ENCODE peak calls at places on chromosomes 5 and 9, in seven cellular contexts. J is SK-N-SH, C is HCT116, L is H1, I is HepG2, W is GM12878, X is K562. R is an unnamed sample.

GRCh38 chr9:99173570-99174504 is 47.9 kb downstream of the ALG2 start:
- DNase-seq in J (no peak), C (no peak), L (no peak), I (peak), W (no peak), X (no peak), R (no peak)

GRCh38 chr5:68405784-68406183 is 190.2 kb downstream of the PIK3R1 start:
- DNase-seq in J (no peak), C (no peak), L (no peak), I (no peak), W (no peak), X (no peak), R (no peak)

GRCh38 chr5:177443144-177443983 is 3.2 kb upstream of the PRR7 start:
- DNase-seq in J (no peak), C (no peak), L (no peak), I (no peak), W (no peak), X (no peak), R (no peak)

GRCh38 chr9:95459218-95459617 is 57.6 kb downstream of the PTCH1 start:
- DNase-seq in J (no peak), C (no peak), L (no peak), I (no peak), W (no peak), X (no peak), R (no peak)

GRCh38 chr5:168106008-168106761 is 185.3 kb upstream of the WWC1 start:
- DNase-seq in J (no peak), C (no peak), L (no peak), I (peak), W (no peak), X (no peak), R (no peak)

GRCh38 chr5:77812926-77813589 is 36.9 kb upstream of the TBCA start:
- DNase-seq in J (no peak), C (no peak), L (no peak), I (peak), W (no peak), X (no peak), R (no peak)

GRCh38 chr5:127011151-127011550 is 19.2 kb downstream of the MARCHF3 start:
- DNase-seq in J (no peak), C (no peak), L (no peak), I (no peak), W (no peak), X (no peak), R (no peak)

GRCh38 chr5:168991991-168992390 is 308.9 kb downstream of the SLIT3 start:
- DNase-seq in J (no peak), C (no peak), L (no peak), I (no peak), W (no peak), X (no peak), R (no peak)

GRCh38 chr9:104776787-104777186 is 12.9 kb downstream of the NIPSNAP3B start:
- DNase-seq in J (no peak), C (no peak), L (no peak), I (no peak), W (no peak), X (no peak), R (no peak)

GRCh38 chr9:91700475-91700874 is 249.6 kb downstream of the ROR2 start:
- DNase-seq in J (no peak), C (no peak), L (no peak), I (no peak), W (no peak), X (no peak), R (no peak)

GRCh38 chr5:43191740-43192557 is at the start of gene NIM1K:
- DNase-seq in J (peak), C (no peak), L (peak), I (peak), W (no peak), X (no peak), R (peak)

GRCh38 chr5:131589510-131590348 is 45.3 kb downstream of the RAPGEF6 start:
- DNase-seq in J (peak), C (peak), L (peak), I (peak), W (peak), X (peak), R (peak)

GRCh38 chr5:111132731-111133435 is 40.7 kb downstream of the WDR36 start:
- DNase-seq in J (no peak), C (no peak), L (no peak), I (no peak), W (no peak), X (no peak), R (no peak)

DNA sequence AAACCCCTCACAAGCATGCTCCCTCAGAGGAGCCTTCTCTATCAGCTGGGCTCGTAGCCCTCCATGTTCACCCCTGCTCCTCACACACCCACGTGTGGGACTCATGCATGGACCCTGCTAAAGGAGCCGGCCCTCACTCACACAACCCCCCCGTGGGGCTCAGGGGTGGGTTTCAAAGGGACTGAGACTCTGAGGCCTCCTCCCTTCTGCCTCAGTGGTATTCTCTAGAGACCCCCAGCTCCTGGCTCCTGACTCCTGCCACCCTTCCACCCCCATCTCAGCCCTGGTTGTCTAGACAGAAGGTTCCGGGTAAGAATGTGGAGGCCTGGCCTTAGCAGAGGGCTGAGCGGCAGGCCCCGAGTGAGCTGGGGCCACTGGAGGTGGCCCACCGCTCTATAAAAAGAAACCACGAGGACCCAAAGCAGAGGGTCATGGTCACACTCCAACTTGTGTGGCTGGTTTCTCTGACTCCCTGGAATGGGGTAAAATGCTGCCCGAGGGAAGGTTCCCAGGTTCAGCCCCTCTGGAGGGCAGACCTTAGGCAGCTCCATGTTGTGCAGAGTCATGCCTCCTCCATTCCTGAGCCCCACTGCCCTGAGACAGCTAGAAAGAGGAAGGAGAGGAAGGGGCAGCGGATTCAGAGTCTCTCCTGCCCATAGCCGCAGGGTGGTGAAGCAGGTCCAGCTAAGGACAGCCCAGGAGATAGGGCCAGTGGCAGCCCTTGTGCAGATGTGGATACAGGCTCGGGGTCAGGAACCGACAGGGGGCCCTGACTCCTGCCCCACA is 10.8 kb downstream of the SEPTIN8 start:
- DNase-seq in J (no peak), C (no peak), L (no peak), I (no peak), W (no peak), X (no peak), R (no peak)
- TF ChIP-seq JUND in J (no peak), C (no peak), L (no peak), I (no peak), W (no peak), X (no peak), R (no peak)

GRCh38 chr9:113184509-113184908 is 33.7 kb downstream of the SLC31A2 start:
- DNase-seq in J (no peak), C (no peak), L (no peak), I (no peak), W (no peak), X (no peak), R (no peak)
- TF ChIP-seq JUND in J (no peak), C (no peak), L (no peak), I (no peak), W (no peak), X (no peak), R (no peak)

GRCh38 chr9:61666310-61666709 is 476.5 kb downstream of the SPATA31A7 start:
- DNase-seq in J (no peak), C (no peak), L (no peak), I (no peak), W (no peak), X (no peak), R (no peak)

GRCh38 chr9:61666849-61667371 is 477.1 kb downstream of the SPATA31A7 start:
- DNase-seq in J (no peak), C (no peak), L (no peak), I (no peak), W (no peak), X (no peak), R (no peak)

GRCh38 chr9:61668846-61669245 is 479.0 kb downstream of the SPATA31A7 start:
- DNase-seq in J (no peak), C (no peak), L (no peak), I (no peak), W (no peak), X (no peak), R (no peak)

GRCh38 chr9:61669352-61669751 is 479.5 kb downstream of the SPATA31A7 start:
- DNase-seq in J (no peak), C (no peak), L (no peak), I (no peak), W (no peak), X (no peak), R (no peak)

GRCh38 chr9:61667559-61668121 is 477.8 kb downstream of the SPATA31A7 start:
- DNase-seq in J (no peak), C (no peak), L (no peak), I (no peak), W (no peak), X (no peak), R (no peak)
- TF ChIP-seq JUND in J (no peak), C (no peak), L (no peak), I (no peak), W (no peak), X (no peak), R (no peak)

DNA sequence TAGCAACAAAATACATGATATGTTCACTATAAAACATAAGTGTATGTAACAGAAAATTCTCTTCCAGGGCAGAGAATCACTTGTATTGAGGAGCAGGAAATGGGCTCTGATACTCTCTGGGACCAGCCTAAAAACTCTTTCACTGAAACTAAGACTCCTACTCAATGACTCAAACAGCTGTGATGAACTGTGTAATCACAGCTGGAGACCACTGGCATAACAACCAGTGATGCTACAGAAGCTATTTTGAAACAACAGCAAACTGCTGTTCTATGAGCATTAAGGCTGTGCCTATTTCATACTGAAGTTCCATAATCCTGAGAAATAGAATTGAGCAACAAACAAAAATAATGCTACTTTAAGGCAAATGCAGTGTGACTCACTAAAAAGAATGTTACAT is 594.0 kb downstream of the HINT1 start:
- DNase-seq in J (no peak), C (no peak), L (no peak), I (no peak), W (no peak), X (no peak), R (no peak)
- TF ChIP-seq JUND in J (no peak), C (no peak), L (no peak), I (no peak), W (no peak), X (no peak), R (no peak)

GRCh38 chr5:17828709-17829108 is 194.4 kb downstream of the TAF11L14 start:
- DNase-seq in J (no peak), C (no peak), L (no peak), I (no peak), W (no peak), X (no peak), R (no peak)

GRCh38 chr5:17833336-17833735 is 199.1 kb downstream of the TAF11L14 start:
- DNase-seq in J (no peak), C (no peak), L (no peak), I (no peak), W (no peak), X (no peak), R (no peak)

GRCh38 chr5:17831279-17831678 is 197.0 kb downstream of the TAF11L14 start:
- DNase-seq in J (no peak), C (no peak), L (no peak), I (no peak), W (no peak), X (no peak), R (no peak)
- TF ChIP-seq JUND in J (no peak), C (no peak), L (no peak), I (no peak), W (no peak), X (no peak), R (no peak)

GRCh38 chr9:128215491-128216404 is 12.6 kb downstream of the DNM1 start:
- DNase-seq in J (peak), C (no peak), L (no peak), I (peak), W (no peak), X (peak), R (no peak)
- TF ChIP-seq JUND in J (peak), C (no peak), L (no peak), I (no peak), W (no peak), X (peak), R (no peak)

R was measured in T47D.